ENCODE peak calls at places on chromosomes 16 and 17, in eight cellular contexts. Y is stomach, B is endothelial cell of umbilical vein, M is prostate gland, C is A549, E is HCT116, K is body of pancreas, X is sigmoid colon. Q is an unnamed sample.
A peak's percentile ranks its signal among the peaks of the same experiment; 100 is the strongest.

GRCh38 chr17:72590382-72590781 is 469.6 kb downstream of the SOX9 start:
- DNase-seq in X (no peak), M (no peak), K (no peak), E (no peak), Y (no peak), B (no peak), C (peak; percentile 58), Q (no peak)

GRCh38 chr17:12667299-12667958 is 1.7 kb downstream of the MYOCD start:
- DNase-seq in B (peak; percentile 5), C (peak; percentile 70), E (peak; percentile 40), X (peak; percentile 76), M (no peak), Y (no peak), K (peak; percentile 15), Q (peak; percentile 4)

GRCh38 chr17:48907713-48908046 is 527 bp upstream of the UBE2Z start:
- DNase-seq in C (no peak), K (no peak), B (no peak), Y (no peak), M (no peak), E (no peak), X (no peak), Q (peak; percentile 80)

GRCh38 chr17:77385750-77386501 is 245.2 kb downstream of the SEC14L1 start:
- DNase-seq in X (peak; percentile 77), B (peak; percentile 25), M (no peak), Y (no peak), K (no peak), E (no peak), C (no peak), Q (peak; percentile 34)

GRCh38 chr16:8623634-8624033 is 2.1 kb downstream of the METTL22 start:
- DNase-seq in K (no peak), M (no peak), Y (no peak), B (no peak), E (no peak), C (no peak), X (peak; percentile 29), Q (peak; percentile 58)

GRCh38 chr16:57041182-57042156 is 50.9 kb upstream of the CPNE2 start:
- DNase-seq in X (no peak), Y (peak; percentile 43), E (no peak), B (no peak), M (no peak), C (no peak), K (no peak), Q (no peak)

GRCh38 chr16:65547799-65548446 is 426.1 kb upstream of the CDH11 start:
- DNase-seq in B (no peak), Y (no peak), M (no peak), C (no peak), E (no peak), X (no peak), K (no peak), Q (no peak)

GRCh38 chr16:20859699-20860098 is 40.5 kb downstream of the DCUN1D3 start:
- DNase-seq in Y (no peak), E (no peak), X (no peak), C (no peak), B (no peak), M (no peak), K (no peak), Q (no peak)

GRCh38 chr17:76234354-76234679 is 6.0 kb downstream of the RNF157 start:
- DNase-seq in E (no peak), C (no peak), Y (no peak), K (no peak), X (no peak), B (no peak), M (no peak), Q (no peak)

GRCh38 chr17:29592850-29593545 is at the start of gene ANKRD13B:
- DNase-seq in E (no peak), C (no peak), B (no peak), K (no peak), X (peak; percentile 80), Y (no peak), M (no peak), Q (peak; percentile 43)

GRCh38 chr16:73743665-73744496 is 552.7 kb upstream of the PSMD7 start:
- DNase-seq in K (no peak), B (no peak), X (no peak), C (no peak), M (no peak), Y (no peak), E (no peak), Q (no peak)

GRCh38 chr16:48164907-48165715 is 9.3 kb upstream of the ABCC12 start:
- DNase-seq in C (peak; percentile 82), B (peak; percentile 56), M (peak; percentile 55), Y (peak; percentile 80), E (peak; percentile 59), K (peak; percentile 70), X (peak; percentile 80), Q (peak; percentile 76)
- TF ChIP-seq POLR2A in C (no peak), B (no peak), M (no peak), Y (no peak), E (no peak), K (no peak), X (no peak), Q (no peak)

DNA sequence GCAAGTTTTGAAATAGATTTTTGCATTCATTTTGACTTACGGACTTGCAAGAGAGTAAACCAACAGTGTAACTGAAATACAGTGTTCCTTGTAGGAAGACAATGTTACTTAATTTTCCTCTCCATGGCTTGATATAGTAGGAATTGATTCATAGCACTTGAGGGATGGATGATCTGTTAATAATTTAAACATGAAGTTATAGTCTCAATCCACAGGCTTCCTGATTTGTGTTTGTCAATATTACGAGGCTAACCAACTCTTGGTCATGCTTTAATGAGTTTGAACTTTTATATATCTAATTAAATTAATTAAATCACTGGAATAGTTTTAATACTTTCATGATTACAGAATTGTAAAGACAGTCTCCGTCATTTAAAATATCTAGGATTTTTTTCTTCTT is 112.0 kb upstream of the HAS3 start:
- DNase-seq in E (no peak), M (no peak), X (no peak), B (peak; percentile 15), C (no peak), K (no peak), Y (no peak), Q (no peak)
- TF ChIP-seq POLR2A in E (no peak), M (no peak), X (no peak), B (no peak), C (no peak), K (no peak), Y (no peak), Q (no peak)

GRCh38 chr17:56912105-56912999 is 1.5 kb downstream of the TRIM25 start:
- DNase-seq in Y (peak; percentile 32), E (no peak), K (peak; percentile 31), C (no peak), X (peak; percentile 88), B (peak; percentile 57), M (no peak), Q (peak; percentile 29)
- TF ChIP-seq POLR2A in Y (no peak), E (no peak), K (no peak), C (no peak), X (no peak), B (no peak), M (no peak), Q (no peak)

GRCh38 chr16:88706965-88707871 is 915 bp downstream of the CTU2 start:
- DNase-seq in K (no peak), E (no peak), B (no peak), X (no peak), M (no peak), C (no peak), Y (no peak), Q (peak; percentile 45)

GRCh38 chr16:88705746-88706287 is 391 bp downstream of the RNF166 start:
- DNase-seq in X (no peak), E (no peak), C (no peak), Y (no peak), B (peak; percentile 26), M (no peak), K (no peak), Q (peak; percentile 57)

GRCh38 chr16:88703486-88704309 is 2.5 kb downstream of the RNF166 start:
- DNase-seq in M (no peak), E (no peak), Y (peak; percentile 43), B (peak; percentile 59), X (no peak), C (no peak), K (peak; percentile 71), Q (peak; percentile 38)

GRCh38 chr16:88705076-88705684 is 1.0 kb downstream of the RNF166 start:
- DNase-seq in C (no peak), B (peak; percentile 22), X (no peak), E (no peak), M (no peak), Y (no peak), K (peak; percentile 56), Q (peak; percentile 61)

DNA sequence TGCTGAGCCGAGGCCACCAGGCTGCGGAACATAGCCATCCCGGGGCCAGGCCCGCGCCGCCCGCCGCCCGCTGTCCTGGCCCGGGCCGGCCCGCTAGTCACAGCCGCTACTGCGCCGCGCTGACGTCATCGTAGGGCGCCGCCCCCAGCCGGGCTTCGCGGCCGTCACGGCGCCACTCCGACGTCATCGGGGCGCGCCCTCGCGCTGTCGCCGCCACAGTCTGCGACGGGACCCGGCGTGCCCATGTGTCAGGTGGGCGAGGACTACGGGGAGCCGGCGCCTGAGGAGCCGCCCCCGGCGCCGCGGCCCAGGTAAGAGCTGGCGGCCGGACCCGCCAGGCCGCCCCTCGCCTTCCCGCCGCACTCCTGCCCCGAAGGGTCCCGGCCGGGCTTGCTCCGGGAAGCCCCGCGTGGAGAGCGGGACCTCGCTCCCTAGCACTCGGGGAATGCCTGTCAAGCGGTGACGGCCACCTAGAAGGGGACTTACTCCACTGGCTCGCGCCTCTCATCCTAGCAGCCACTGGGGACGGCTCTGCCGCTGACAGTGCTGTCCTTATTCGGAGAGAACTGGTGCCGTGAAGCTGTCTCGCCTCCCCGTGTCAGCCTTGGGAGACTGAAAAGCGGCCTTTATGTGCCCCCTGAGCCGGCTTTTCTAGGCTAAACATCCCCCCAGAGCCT is at the start of the genes CTU2 and RNF166:
- DNase-seq in X (peak; percentile 95), E (peak; percentile 83), K (peak; percentile 91), Y (peak; percentile 94), B (peak; percentile 84), C (peak; percentile 91), M (peak; percentile 86), Q (peak; percentile 97)
- TF ChIP-seq POLR2A in X (no peak), E (peak; percentile 53), K (peak; percentile 60), Y (no peak), B (peak; percentile 78), C (peak; percentile 84), M (peak; percentile 69), Q (peak; percentile 71)

DNA sequence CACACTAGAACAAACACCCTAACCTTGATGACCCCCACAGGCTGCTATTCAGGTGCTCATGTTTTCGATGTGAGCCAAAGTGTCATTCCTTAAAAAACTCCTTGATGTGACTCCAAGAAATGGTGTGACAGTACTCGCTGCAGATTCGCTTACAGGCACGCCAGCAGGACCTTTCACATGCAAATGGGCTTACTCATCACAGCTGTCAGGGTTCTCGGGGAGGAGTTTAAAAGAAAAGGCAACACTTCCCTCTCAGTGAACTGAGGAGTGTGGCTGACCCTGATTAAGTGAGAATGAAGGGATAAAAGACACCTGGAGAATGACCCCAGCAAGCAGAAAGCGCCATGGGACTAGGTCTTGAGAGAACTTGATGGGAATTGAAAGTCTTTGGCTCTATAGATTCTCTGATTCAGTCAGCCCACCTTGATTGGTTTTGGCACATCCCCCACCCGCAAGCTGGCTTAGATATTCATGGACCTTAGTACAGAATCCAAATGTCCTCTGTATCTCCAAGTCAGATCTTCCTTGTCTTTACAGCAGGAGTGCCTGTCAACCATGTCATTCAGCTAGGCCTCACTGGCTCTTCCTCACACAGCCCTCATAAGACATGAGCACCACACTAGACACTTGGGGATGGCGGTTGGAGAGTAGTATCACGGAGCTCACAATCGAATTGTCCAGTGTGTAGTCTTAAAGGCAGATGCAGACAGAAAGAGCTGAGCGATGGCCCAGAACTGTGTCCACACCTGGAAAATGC is 82.6 kb downstream of the HIC1 start:
- DNase-seq in B (no peak), Y (no peak), E (peak; percentile 34), C (no peak), K (peak; percentile 65), M (peak; percentile 20), X (no peak), Q (no peak)
- TF ChIP-seq POLR2A in B (no peak), Y (no peak), E (no peak), C (no peak), K (no peak), M (no peak), X (no peak), Q (no peak)

GRCh38 chr17:41692722-41693521 is 4.2 kb downstream of the EIF1 start:
- DNase-seq in X (no peak), E (no peak), Y (no peak), B (no peak), M (no peak), C (no peak), K (no peak), Q (peak; percentile 49)
- TF ChIP-seq POLR2A in X (no peak), E (no peak), Y (no peak), B (no peak), M (no peak), C (no peak), K (no peak), Q (peak; percentile 46)

Q was measured in erythroblast.